ENCODE peak calls at places on chromosomes 12 and 14, in five cellular contexts. J is ovary, M is esophagus squamous epithelium, Z is Panc1, O is sigmoid colon. Y is an unnamed sample.

GRCh38 chr14:74062809-74063150 is 21.5 kb downstream of the ALDH6A1 start:
- DNase-seq in M (no peak), J (no peak), Z (no peak), O (no peak), Y (no peak)

GRCh38 chr12:100868487-100868886 is 73.9 kb downstream of the ANO4 start:
- DNase-seq in O (no peak), J (no peak), Z (no peak), M (no peak), Y (no peak)

GRCh38 chr12:31966558-31967205 is 7.5 kb downstream of the RESF1 start:
- DNase-seq in J (no peak), M (no peak), O (no peak), Z (no peak), Y (no peak)

GRCh38 chr12:116863275-116863767 is 17.9 kb downstream of the HRK start:
- DNase-seq in Z (no peak), J (no peak), M (no peak), O (no peak), Y (no peak)

GRCh38 chr14:60241091-60241490 is 7.9 kb upstream of the PPM1A start:
- DNase-seq in M (no peak), J (no peak), O (no peak), Z (no peak), Y (no peak)

GRCh38 chr14:103065861-103066260 is 8.5 kb upstream of the CDC42BPB start:
- DNase-seq in Z (no peak), J (no peak), M (no peak), O (peak), Y (no peak)

GRCh38 chr12:54220092-54220557 is 31.3 kb upstream of the SMUG1 start:
- DNase-seq in J (peak), M (no peak), Z (peak), O (peak), Y (peak)

GRCh38 chr12:51368640-51369517 is 22.3 kb downstream of the GALNT6 start:
- DNase-seq in J (no peak), Z (no peak), O (no peak), M (peak), Y (no peak)

GRCh38 chr14:93003945-93004698 is 81.2 kb downstream of the CHGA start:
- DNase-seq in M (no peak), O (no peak), Z (no peak), J (no peak), Y (no peak)

GRCh38 chr12:79168687-79169086 is 304.1 kb downstream of the SYT1 start:
- DNase-seq in M (no peak), Z (no peak), J (no peak), O (no peak), Y (no peak)

GRCh38 chr12:87820524-87821194 is 208.5 kb downstream of the C12orf50 start:
- DNase-seq in M (no peak), J (no peak), Z (no peak), O (no peak), Y (peak)

GRCh38 chr12:29505078-29505477 is 7.6 kb upstream of the OVCH1 start:
- DNase-seq in M (no peak), O (no peak), J (no peak), Z (no peak), Y (no peak)

GRCh38 chr14:59020382-59020781 is 168.1 kb upstream of the DAAM1 start:
- DNase-seq in M (no peak), O (no peak), Z (no peak), J (no peak), Y (peak)

GRCh38 chr12:94793191-94793595 is 142.8 kb upstream of the TMCC3 start:
- DNase-seq in Z (no peak), M (no peak), O (no peak), J (peak), Y (no peak)

GRCh38 chr14:101072531-101072930 is 169.0 kb upstream of the RTL1 start:
- DNase-seq in O (no peak), Z (no peak), J (peak), M (no peak), Y (no peak)

GRCh38 chr12:43402431-43402830 is 149.6 kb downstream of the ADAMTS20 start:
- DNase-seq in Z (no peak), J (no peak), M (no peak), O (no peak), Y (no peak)

GRCh38 chr14:89176090-89176757 is 240.8 kb downstream of the FOXN3 start:
- DNase-seq in Z (no peak), O (no peak), J (no peak), M (no peak), Y (no peak)

GRCh38 chr12:63915105-63915830 is 70.8 kb downstream of the SRGAP1 start:
- DNase-seq in Z (no peak), M (no peak), O (no peak), J (no peak), Y (peak)

GRCh38 chr14:49512147-49512551 is 74.0 kb downstream of the RPS29 start:
- DNase-seq in O (no peak), Z (no peak), J (no peak), M (no peak), Y (peak)

GRCh38 chr12:98492580-98493140 is 22.7 kb upstream of the TMPO start:
- DNase-seq in J (no peak), Z (no peak), O (no peak), M (no peak), Y (no peak)

GRCh38 chr14:105839425-105840265 is 313.3 kb downstream of the TMEM121 start:
- DNase-seq in O (peak), J (peak), M (no peak), Z (no peak), Y (no peak)

GRCh38 chr12:79262938-79263337 is 398.4 kb downstream of the SYT1 start:
- DNase-seq in Z (no peak), J (no peak), M (no peak), O (no peak), Y (peak)

GRCh38 chr12:123483602-123484273 is 25.8 kb downstream of the SNRNP35 start:
- DNase-seq in M (no peak), O (no peak), J (no peak), Z (no peak), Y (no peak)

GRCh38 chr14:105492051-105492965 is 1.3 kb downstream of the TEDC1 start:
- DNase-seq in O (peak), M (no peak), Z (no peak), J (peak), Y (no peak)

GRCh38 chr12:49827351-49828099 is 688 bp downstream of the NCKAP5L start:
- DNase-seq in Z (no peak), J (peak), O (peak), M (no peak), Y (peak)

GRCh38 chr12:48973531-48973930 is 2.0 kb upstream of the WNT10B start:
- DNase-seq in O (peak), J (no peak), Z (no peak), M (no peak), Y (no peak)

GRCh38 chr14:72605096-72605920 is 288.6 kb downstream of the DPF3 start:
- DNase-seq in Z (no peak), J (no peak), O (no peak), M (no peak), Y (no peak)

GRCh38 chr12:84128117-84128991 is 784.2 kb downstream of the SLC6A15 start:
- DNase-seq in M (no peak), Z (no peak), J (no peak), O (no peak), Y (no peak)

DNA sequence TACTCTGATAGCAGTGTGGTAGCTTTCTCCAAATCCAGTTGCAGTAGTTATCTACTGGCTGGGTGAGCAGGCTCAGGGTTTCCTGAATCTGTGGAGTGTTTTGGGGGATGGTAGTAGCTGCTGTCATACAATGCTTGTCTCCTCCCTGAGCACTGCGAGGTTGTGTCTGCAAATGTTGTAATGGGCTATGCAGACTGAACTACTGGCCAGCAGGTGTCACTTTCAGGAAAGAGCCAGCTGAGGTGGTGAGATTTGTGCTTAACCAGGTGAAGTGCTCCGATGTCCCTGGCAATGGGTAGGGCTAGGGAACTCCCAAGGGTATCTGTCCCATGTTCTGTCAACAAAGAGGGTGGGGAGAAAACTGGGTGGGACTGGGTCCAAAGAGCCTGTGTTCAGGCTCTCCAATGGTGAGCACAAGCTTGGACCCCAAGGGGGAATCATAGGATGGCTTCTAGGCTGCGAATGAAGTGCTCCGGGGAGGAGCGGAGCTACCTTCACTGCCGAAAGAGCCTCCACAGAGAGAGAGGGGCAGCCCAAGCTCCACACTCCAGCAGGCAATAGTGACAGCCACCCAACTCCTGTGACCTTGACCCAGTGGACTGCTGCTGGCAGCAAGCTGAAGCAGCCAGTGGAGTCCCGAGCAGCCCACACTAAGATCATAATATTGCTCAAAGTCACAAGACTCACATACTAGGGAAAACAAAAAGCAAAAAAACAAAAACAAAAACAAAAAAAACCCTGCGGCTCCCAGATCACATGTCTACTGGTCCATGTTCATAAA is 1324.0 kb upstream of the USP15 start:
- DNase-seq in M (no peak), J (no peak), O (no peak), Z (no peak), Y (no peak)
- TF ChIP-seq CTCF in M (no peak), J (no peak), O (no peak), Z (no peak), Y (no peak)

DNA sequence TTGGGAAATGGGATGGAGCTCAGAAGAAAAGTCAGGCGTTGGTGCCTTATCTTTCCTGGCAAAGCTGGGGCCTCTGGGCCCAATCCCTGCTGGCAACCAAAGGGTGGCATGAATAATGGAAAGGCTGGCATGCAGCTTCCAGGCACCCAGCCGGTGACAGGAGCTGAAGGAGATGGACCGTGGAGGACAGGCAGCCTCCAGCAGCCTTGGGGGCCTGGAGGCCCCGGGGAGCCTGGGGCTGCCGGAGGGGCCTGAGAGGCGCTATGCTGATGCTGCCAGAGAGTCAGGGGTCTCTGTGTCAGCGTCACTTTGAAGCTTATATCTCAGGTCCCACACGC is 38.2 kb upstream of the EML1 start:
- DNase-seq in Z (no peak), M (no peak), O (no peak), J (no peak), Y (no peak)
- H3K27ac ChIP-seq in Z (peak), M (no peak), O (peak), J (no peak), Y (peak)

GRCh38 chr14:69247691-69248440 is 12.1 kb upstream of the GALNT16 start:
- DNase-seq in O (peak), Z (no peak), J (peak), M (no peak), Y (no peak)
- TF ChIP-seq CTCF in O (no peak), Z (peak), J (no peak), M (peak), Y (no peak)

DNA sequence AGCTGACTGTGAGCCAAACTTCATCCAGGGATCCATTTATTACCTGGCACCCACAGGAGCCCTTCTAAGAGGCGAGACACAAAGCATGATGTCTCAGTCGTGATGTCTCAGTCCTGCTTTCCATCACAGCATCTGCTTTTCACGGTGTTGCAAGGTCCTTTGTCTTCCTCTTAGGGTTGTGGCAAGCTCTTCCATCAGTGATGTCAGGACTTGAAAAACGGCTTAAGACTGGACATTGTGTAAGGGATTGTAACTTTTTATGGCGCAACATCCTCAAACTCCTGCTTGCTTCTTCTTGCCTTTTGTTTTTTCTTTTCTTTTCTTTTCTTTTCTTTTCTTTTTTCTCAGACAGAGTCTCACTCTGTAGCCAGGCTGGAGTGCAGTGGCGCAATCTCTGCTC is 586.5 kb upstream of the TMEM132C start:
- DNase-seq in M (no peak), O (no peak), J (no peak), Z (no peak), Y (no peak)
- H3K27ac ChIP-seq in M (no peak), O (no peak), J (no peak), Z (no peak), Y (no peak)

GRCh38 chr12:121838096-121838495 is 20.6 kb downstream of the HPD start:
- DNase-seq in Z (no peak), M (no peak), O (no peak), J (no peak), Y (no peak)

GRCh38 chr12:121843236-121843982 is 15.2 kb downstream of the HPD start:
- DNase-seq in J (no peak), Z (no peak), M (no peak), O (no peak), Y (no peak)

GRCh38 chr12:121839993-121840761 is 18.5 kb downstream of the HPD start:
- DNase-seq in M (no peak), Z (no peak), J (no peak), O (no peak), Y (no peak)

GRCh38 chr12:121839106-121839992 is 19.3 kb downstream of the HPD start:
- DNase-seq in O (peak), J (peak), M (peak), Z (peak), Y (peak)

GRCh38 chr12:121837680-121838079 is 21.0 kb downstream of the HPD start:
- DNase-seq in Z (no peak), M (no peak), J (no peak), O (no peak), Y (no peak)
- TF ChIP-seq CTCF in Z (no peak), M (no peak), J (no peak), O (no peak), Y (no peak)

GRCh38 chr12:57899010-57899662 is 42.2 kb upstream of the ATP23 start:
- DNase-seq in Z (no peak), M (no peak), J (peak), O (peak), Y (peak)
- H3K27ac ChIP-seq in Z (peak), M (peak), J (peak), O (peak), Y (peak)

GRCh38 chr14:31232081-31232480 is 24.5 kb upstream of the HECTD1 start:
- DNase-seq in J (no peak), Z (no peak), O (no peak), M (no peak), Y (no peak)

GRCh38 chr14:31229638-31230229 is 22.1 kb upstream of the HECTD1 start:
- DNase-seq in M (peak), Z (peak), J (peak), O (peak), Y (peak)

GRCh38 chr14:31228533-31228932 is 20.9 kb upstream of the HECTD1 start:
- DNase-seq in O (no peak), Z (no peak), J (no peak), M (no peak), Y (no peak)

GRCh38 chr14:31230559-31230958 is 23.0 kb upstream of the HECTD1 start:
- DNase-seq in J (no peak), O (no peak), M (no peak), Z (no peak), Y (no peak)

DNA sequence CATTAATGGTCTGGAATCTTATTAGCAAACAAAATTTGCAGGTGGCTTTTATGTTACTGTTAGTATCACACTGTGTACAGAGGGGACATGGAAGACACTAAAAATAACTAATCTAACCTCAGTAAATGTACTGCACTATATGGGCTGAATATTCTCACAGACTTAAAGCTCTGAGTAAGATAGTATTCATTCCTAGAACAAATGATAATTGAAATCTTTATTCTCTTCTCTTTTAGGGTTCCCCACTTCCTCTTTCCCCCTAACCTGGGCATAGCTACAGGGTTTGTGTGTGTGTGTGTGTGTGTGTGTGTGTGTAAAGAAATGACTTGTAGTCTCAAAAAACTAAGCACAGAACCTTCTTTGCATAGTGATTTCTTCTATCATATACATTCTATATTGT is 21.4 kb upstream of the HECTD1 start:
- DNase-seq in M (no peak), O (no peak), J (no peak), Z (no peak), Y (no peak)
- TF ChIP-seq CTCF in M (no peak), O (no peak), J (no peak), Z (no peak), Y (no peak)